ENCODE peak calls at places on chromosomes 4 and X, in eight cellular contexts. One of them, this sample, is unnamed.

GRCh38 chr4:6989331-6989923 is 53.7 kb upstream of the TADA2B start:
- DNase-seq in IMR-90: no peak
- DNase-seq in uterus: no peak
- DNase-seq in mammary epithelial cell: no peak
- DNase-seq in transverse colon: no peak
- DNase-seq in pancreas: no peak
- DNase-seq in hepatocyte: no peak
- DNase-seq in ascending aorta: no peak
- DNase-seq in this sample: no peak

GRCh38 chrX:40734956-40735317 is 405 bp downstream of the MED14 start:
- DNase-seq in uterus: peak; percentile 36
- DNase-seq in hepatocyte: peak; percentile 30
- DNase-seq in ascending aorta: no peak
- DNase-seq in mammary epithelial cell: no peak
- DNase-seq in transverse colon: peak; percentile 37
- DNase-seq in IMR-90: no peak
- DNase-seq in pancreas: no peak
- DNase-seq in this sample: no peak

GRCh38 chrX:86507337-86507736 is 359.1 kb downstream of the DACH2 start:
- DNase-seq in ascending aorta: no peak
- DNase-seq in uterus: no peak
- DNase-seq in mammary epithelial cell: no peak
- DNase-seq in pancreas: no peak
- DNase-seq in hepatocyte: no peak
- DNase-seq in IMR-90: no peak
- DNase-seq in transverse colon: no peak
- DNase-seq in this sample: no peak

GRCh38 chr4:109560687-109561452 is 824 bp downstream of the MCUB start:
- DNase-seq in pancreas: no peak
- DNase-seq in hepatocyte: peak; percentile 49
- DNase-seq in mammary epithelial cell: peak; percentile 76
- DNase-seq in IMR-90: peak; percentile 81
- DNase-seq in transverse colon: peak; percentile 37
- DNase-seq in ascending aorta: no peak
- DNase-seq in uterus: peak; percentile 41
- DNase-seq in this sample: no peak

GRCh38 chr4:4854649-4855292 is 4.7 kb upstream of the MSX1 start:
- DNase-seq in pancreas: no peak
- DNase-seq in transverse colon: no peak
- DNase-seq in ascending aorta: no peak
- DNase-seq in uterus: peak; percentile 9
- DNase-seq in IMR-90: no peak
- DNase-seq in hepatocyte: no peak
- DNase-seq in mammary epithelial cell: no peak
- DNase-seq in this sample: no peak

GRCh38 chrX:7068939-7069367 is 78.6 kb upstream of the STS start:
- DNase-seq in ascending aorta: no peak
- DNase-seq in transverse colon: no peak
- DNase-seq in pancreas: no peak
- DNase-seq in hepatocyte: no peak
- DNase-seq in uterus: no peak
- DNase-seq in IMR-90: no peak
- DNase-seq in mammary epithelial cell: peak; percentile 60
- DNase-seq in this sample: no peak

GRCh38 chrX:71210829-71211228 is 12.2 kb upstream of the GJB1 start:
- DNase-seq in mammary epithelial cell: no peak
- DNase-seq in transverse colon: no peak
- DNase-seq in IMR-90: peak; percentile 31
- DNase-seq in pancreas: no peak
- DNase-seq in hepatocyte: no peak
- DNase-seq in ascending aorta: no peak
- DNase-seq in uterus: no peak
- DNase-seq in this sample: no peak

GRCh38 chr4:99087887-99088484 is 602 bp downstream of the ADH5 start:
- DNase-seq in hepatocyte: peak; percentile 81
- DNase-seq in IMR-90: peak; percentile 79
- DNase-seq in transverse colon: peak; percentile 69
- DNase-seq in pancreas: no peak
- DNase-seq in mammary epithelial cell: peak; percentile 66
- DNase-seq in ascending aorta: peak; percentile 48
- DNase-seq in uterus: peak; percentile 74
- DNase-seq in this sample: peak; percentile 19

GRCh38 chrX:47577424-47577823 is 4.8 kb upstream of the TIMP1 start:
- DNase-seq in pancreas: no peak
- DNase-seq in mammary epithelial cell: no peak
- DNase-seq in IMR-90: no peak
- DNase-seq in hepatocyte: no peak
- DNase-seq in transverse colon: no peak
- DNase-seq in uterus: no peak
- DNase-seq in ascending aorta: no peak
- DNase-seq in this sample: no peak

GRCh38 chr4:146520894-146521542 is 722 bp downstream of the SLC10A7 start:
- DNase-seq in pancreas: no peak
- DNase-seq in transverse colon: peak; percentile 57
- DNase-seq in hepatocyte: peak; percentile 69
- DNase-seq in uterus: no peak
- DNase-seq in mammary epithelial cell: peak; percentile 68
- DNase-seq in ascending aorta: no peak
- DNase-seq in IMR-90: peak; percentile 63
- DNase-seq in this sample: no peak

GRCh38 chrX:45164995-45165394 is 35.7 kb downstream of the DIPK2B start:
- DNase-seq in pancreas: no peak
- DNase-seq in transverse colon: no peak
- DNase-seq in mammary epithelial cell: no peak
- DNase-seq in uterus: no peak
- DNase-seq in ascending aorta: no peak
- DNase-seq in IMR-90: no peak
- DNase-seq in hepatocyte: no peak
- DNase-seq in this sample: no peak

GRCh38 chr4:186781032-186781917 is 57.6 kb upstream of the FAT1 start:
- DNase-seq in ascending aorta: no peak
- DNase-seq in hepatocyte: peak; percentile 57
- DNase-seq in uterus: no peak
- DNase-seq in transverse colon: no peak
- DNase-seq in IMR-90: peak; percentile 91
- DNase-seq in pancreas: no peak
- DNase-seq in mammary epithelial cell: peak; percentile 93
- DNase-seq in this sample: no peak

GRCh38 chr4:53908661-53909078 is 155.7 kb downstream of the CHIC2 start:
- DNase-seq in transverse colon: peak; percentile 15
- DNase-seq in mammary epithelial cell: peak; percentile 86
- DNase-seq in IMR-90: peak; percentile 97
- DNase-seq in uterus: no peak
- DNase-seq in hepatocyte: peak; percentile 84
- DNase-seq in ascending aorta: no peak
- DNase-seq in pancreas: no peak
- DNase-seq in this sample: no peak

GRCh38 chrX:140507982-140508305 is 3.1 kb upstream of the SOX3 start:
- DNase-seq in ascending aorta: no peak
- DNase-seq in mammary epithelial cell: no peak
- DNase-seq in IMR-90: no peak
- DNase-seq in pancreas: peak; percentile 44
- DNase-seq in transverse colon: no peak
- DNase-seq in uterus: no peak
- DNase-seq in hepatocyte: peak; percentile 30
- DNase-seq in this sample: no peak

GRCh38 chr4:120064887-120065286 is 1.8 kb downstream of the MAD2L1 start:
- DNase-seq in hepatocyte: no peak
- DNase-seq in transverse colon: no peak
- DNase-seq in pancreas: no peak
- DNase-seq in mammary epithelial cell: no peak
- DNase-seq in uterus: no peak
- DNase-seq in IMR-90: no peak
- DNase-seq in ascending aorta: no peak
- DNase-seq in this sample: no peak

GRCh38 chrX:47146121-47146935 is 1.3 kb downstream of the RBM10 start:
- DNase-seq in pancreas: peak; percentile 59
- DNase-seq in IMR-90: no peak
- DNase-seq in transverse colon: peak; percentile 60
- DNase-seq in uterus: no peak
- DNase-seq in ascending aorta: no peak
- DNase-seq in mammary epithelial cell: no peak
- DNase-seq in hepatocyte: no peak
- DNase-seq in this sample: no peak

GRCh38 chr4:15400911-15401671 is 26.7 kb upstream of the C1QTNF7 start:
- DNase-seq in hepatocyte: peak; percentile 13
- DNase-seq in uterus: peak; percentile 57
- DNase-seq in pancreas: no peak
- DNase-seq in ascending aorta: no peak
- DNase-seq in transverse colon: peak; percentile 16
- DNase-seq in mammary epithelial cell: peak; percentile 55
- DNase-seq in IMR-90: peak; percentile 65
- DNase-seq in this sample: peak; percentile 61

GRCh38 chr4:162791321-162791720 is 375.4 kb downstream of the NAF1 start:
- DNase-seq in ascending aorta: no peak
- DNase-seq in hepatocyte: no peak
- DNase-seq in mammary epithelial cell: no peak
- DNase-seq in pancreas: no peak
- DNase-seq in IMR-90: no peak
- DNase-seq in uterus: no peak
- DNase-seq in transverse colon: no peak
- DNase-seq in this sample: no peak

GRCh38 chr4:140829825-140830224 is 73.6 kb upstream of the TBC1D9 start:
- DNase-seq in mammary epithelial cell: no peak
- DNase-seq in ascending aorta: no peak
- DNase-seq in transverse colon: no peak
- DNase-seq in IMR-90: no peak
- DNase-seq in pancreas: no peak
- DNase-seq in hepatocyte: no peak
- DNase-seq in uterus: no peak
- DNase-seq in this sample: no peak

GRCh38 chr4:150431221-150431620 is 150.7 kb upstream of the MAB21L2 start:
- DNase-seq in mammary epithelial cell: no peak
- DNase-seq in IMR-90: no peak
- DNase-seq in hepatocyte: no peak
- DNase-seq in uterus: no peak
- DNase-seq in ascending aorta: no peak
- DNase-seq in transverse colon: no peak
- DNase-seq in pancreas: no peak
- DNase-seq in this sample: no peak

GRCh38 chr4:24266951-24267577 is 317.3 kb downstream of the DHX15 start:
- DNase-seq in IMR-90: peak; percentile 48
- DNase-seq in ascending aorta: no peak
- DNase-seq in uterus: no peak
- DNase-seq in pancreas: no peak
- DNase-seq in mammary epithelial cell: no peak
- DNase-seq in transverse colon: no peak
- DNase-seq in hepatocyte: no peak
- DNase-seq in this sample: no peak

GRCh38 chr4:94516067-94516466 is 64.3 kb downstream of the PDLIM5 start:
- DNase-seq in IMR-90: peak; percentile 95
- DNase-seq in mammary epithelial cell: peak; percentile 75
- DNase-seq in uterus: no peak
- DNase-seq in transverse colon: no peak
- DNase-seq in pancreas: no peak
- DNase-seq in ascending aorta: no peak
- DNase-seq in hepatocyte: no peak
- DNase-seq in this sample: no peak

GRCh38 chrX:33273521-33273920 is 62.2 kb upstream of the DMD start:
- DNase-seq in IMR-90: peak; percentile 3
- DNase-seq in transverse colon: no peak
- DNase-seq in mammary epithelial cell: peak; percentile 25
- DNase-seq in uterus: no peak
- DNase-seq in pancreas: no peak
- DNase-seq in hepatocyte: no peak
- DNase-seq in ascending aorta: no peak
- DNase-seq in this sample: no peak

GRCh38 chr4:179625391-179625790 is 2183.2 kb upstream of the AGA start:
- DNase-seq in uterus: no peak
- DNase-seq in IMR-90: peak; percentile 91
- DNase-seq in mammary epithelial cell: no peak
- DNase-seq in ascending aorta: no peak
- DNase-seq in pancreas: no peak
- DNase-seq in transverse colon: no peak
- DNase-seq in hepatocyte: no peak
- DNase-seq in this sample: no peak
- H3K4me3 ChIP-seq in uterus: no peak overlapping the region
- H3K4me3 ChIP-seq in IMR-90: no peak overlapping the region
- H3K4me3 ChIP-seq in mammary epithelial cell: no peak overlapping the region
- H3K4me3 ChIP-seq in ascending aorta: no peak overlapping the region
- H3K4me3 ChIP-seq in pancreas: no peak overlapping the region
- H3K4me3 ChIP-seq in transverse colon: no peak overlapping the region
- H3K4me3 ChIP-seq in hepatocyte: no peak overlapping the region
- H3K4me3 ChIP-seq in this sample: no peak overlapping the region

GRCh38 chrX:119692241-119693031 is 532 bp downstream of the SEPTIN6 start:
- DNase-seq in IMR-90: peak; percentile 48
- DNase-seq in mammary epithelial cell: peak; percentile 33
- DNase-seq in hepatocyte: peak; percentile 36
- DNase-seq in transverse colon: peak; percentile 47
- DNase-seq in pancreas: peak; percentile 65
- DNase-seq in uterus: no peak
- DNase-seq in ascending aorta: no peak
- DNase-seq in this sample: no peak

GRCh38 chrX:119694601-119695534 is 1.9 kb upstream of the SEPTIN6 start:
- DNase-seq in mammary epithelial cell: no peak
- DNase-seq in transverse colon: no peak
- DNase-seq in ascending aorta: no peak
- DNase-seq in IMR-90: no peak
- DNase-seq in hepatocyte: peak; percentile 25
- DNase-seq in pancreas: no peak
- DNase-seq in uterus: no peak
- DNase-seq in this sample: no peak

GRCh38 chrX:119693032-119693995 is at the start of gene SEPTIN6:
- DNase-seq in mammary epithelial cell: peak; percentile 65
- DNase-seq in transverse colon: peak; percentile 82
- DNase-seq in IMR-90: peak; percentile 52
- DNase-seq in ascending aorta: peak; percentile 28
- DNase-seq in pancreas: peak; percentile 81
- DNase-seq in hepatocyte: peak; percentile 69
- DNase-seq in uterus: peak; percentile 64
- DNase-seq in this sample: peak; percentile 3

GRCh38 chrX:119695535-119696050 is 2.6 kb upstream of the SEPTIN6 start:
- DNase-seq in uterus: no peak
- DNase-seq in transverse colon: no peak
- DNase-seq in pancreas: no peak
- DNase-seq in hepatocyte: no peak
- DNase-seq in ascending aorta: no peak
- DNase-seq in IMR-90: no peak
- DNase-seq in mammary epithelial cell: no peak
- DNase-seq in this sample: no peak

GRCh38 chrX:119693996-119694451 is 1.1 kb upstream of the SEPTIN6 start:
- DNase-seq in ascending aorta: no peak
- DNase-seq in mammary epithelial cell: no peak
- DNase-seq in pancreas: peak; percentile 60
- DNase-seq in hepatocyte: no peak
- DNase-seq in uterus: no peak
- DNase-seq in transverse colon: peak; percentile 11
- DNase-seq in IMR-90: no peak
- DNase-seq in this sample: no peak
- H3K27ac ChIP-seq in ascending aorta: no peak overlapping the region
- H3K27ac ChIP-seq in mammary epithelial cell: no peak overlapping the region
- H3K27ac ChIP-seq in pancreas: no peak overlapping the region
- H3K27ac ChIP-seq in hepatocyte: no peak overlapping the region
- H3K27ac ChIP-seq in uterus: no peak overlapping the region
- H3K27ac ChIP-seq in transverse colon: peak overlapping the region; percentile 87
- H3K27ac ChIP-seq in IMR-90: no peak overlapping the region
- H3K27ac ChIP-seq in this sample: no peak overlapping the region

GRCh38 chr4:40199999-40200880 is 3.4 kb downstream of the RHOH start:
- DNase-seq in uterus: no peak
- DNase-seq in pancreas: no peak
- DNase-seq in transverse colon: peak; percentile 60
- DNase-seq in mammary epithelial cell: peak; percentile 75
- DNase-seq in hepatocyte: no peak
- DNase-seq in IMR-90: peak; percentile 23
- DNase-seq in ascending aorta: no peak
- DNase-seq in this sample: no peak
- H3K4me3 ChIP-seq in uterus: no peak overlapping the region
- H3K4me3 ChIP-seq in pancreas: no peak overlapping the region
- H3K4me3 ChIP-seq in transverse colon: peak overlapping the region; percentile 40
- H3K4me3 ChIP-seq in mammary epithelial cell: no peak overlapping the region
- H3K4me3 ChIP-seq in hepatocyte: no peak overlapping the region
- H3K4me3 ChIP-seq in IMR-90: no peak overlapping the region
- H3K4me3 ChIP-seq in ascending aorta: no peak overlapping the region
- H3K4me3 ChIP-seq in this sample: peak overlapping the region; percentile 43

GRCh38 chr4:175946472-175947116 is 119.0 kb upstream of the WDR17 start:
- DNase-seq in uterus: no peak
- DNase-seq in ascending aorta: no peak
- DNase-seq in IMR-90: no peak
- DNase-seq in hepatocyte: no peak
- DNase-seq in mammary epithelial cell: no peak
- DNase-seq in pancreas: no peak
- DNase-seq in transverse colon: no peak
- DNase-seq in this sample: no peak
- H3K27ac ChIP-seq in uterus: no peak overlapping the region
- H3K27ac ChIP-seq in ascending aorta: no peak overlapping the region
- H3K27ac ChIP-seq in IMR-90: no peak overlapping the region
- H3K27ac ChIP-seq in hepatocyte: no peak overlapping the region
- H3K27ac ChIP-seq in mammary epithelial cell: no peak overlapping the region
- H3K27ac ChIP-seq in pancreas: no peak overlapping the region
- H3K27ac ChIP-seq in transverse colon: no peak overlapping the region
- H3K27ac ChIP-seq in this sample: no peak overlapping the region